ENCODE peak calls at places on chromosome 20, in seven cellular contexts. E is stimulated activated CD4-positive, alpha-beta T cell treated with anti-CD3 and anti-CD28 coated beads, Interleukin-1b, Interleukin-23, amount 100 ng/mL, for 24 hours; J is hippocampal formation; L is T-helper 1 cell; A is OCI-LY7; X is Calu3; W is EL. O is an unnamed sample.

GRCh38 chr20:51050636-51051035 is 27.7 kb upstream of the KCNG1 start:
- DNase-seq in X (no peak), A (no peak), E (no peak), L (no peak), W (no peak), J (no peak), O (no peak)

GRCh38 chr20:32752458-32753250 is 9.4 kb upstream of the COMMD7 start:
- DNase-seq in X (no peak), J (no peak), L (no peak), E (no peak), W (peak), A (no peak), O (no peak)

GRCh38 chr20:63766695-63767426 is 27.3 kb downstream of the SLC2A4RG start:
- DNase-seq in X (no peak), L (no peak), W (no peak), E (no peak), A (no peak), J (no peak), O (no peak)

GRCh38 chr20:61934716-61935530 is 130.8 kb downstream of the TAF4 start:
- DNase-seq in A (no peak), L (no peak), J (no peak), X (no peak), W (no peak), E (no peak), O (no peak)

GRCh38 chr20:23050847-23051627 is 1.6 kb upstream of the THBD start:
- DNase-seq in A (no peak), W (peak), X (no peak), E (no peak), J (peak), L (no peak), O (no peak)

GRCh38 chr20:641516-641913 is 11.5 kb downstream of the SRXN1 start:
- DNase-seq in E (no peak), X (no peak), J (no peak), L (no peak), A (no peak), W (no peak), O (no peak)

GRCh38 chr20:10877345-10877744 is 203.5 kb upstream of the JAG1 start:
- DNase-seq in J (no peak), X (no peak), L (no peak), A (no peak), E (no peak), W (no peak), O (no peak)

GRCh38 chr20:10260316-10260715 is 41.7 kb downstream of the SNAP25 start:
- DNase-seq in W (no peak), A (no peak), J (no peak), L (no peak), X (no peak), E (no peak), O (no peak)

GRCh38 chr20:39080326-39080725 is 118.2 kb downstream of the DHX35 start:
- DNase-seq in L (no peak), X (no peak), E (no peak), A (no peak), J (no peak), W (no peak), O (no peak)

GRCh38 chr20:49690899-49691620 is 22.6 kb downstream of the B4GALT5 start:
- DNase-seq in W (peak), X (peak), L (no peak), J (no peak), E (no peak), A (no peak), O (no peak)